ENCODE peak calls at places on chromosomes 1 and 21, in ten cellular contexts. H, M, C, G, Y, U, L, T, B and O are unnamed samples. For H3K4me1, the result is how much of the 10 kb centered on the place peaks cover.

GRCh38 chr1:147820898-147821297 is 60.5 kb upstream of the GJA5 start:
- DNase-seq in H (no peak), M (no peak), C (no peak), G (no peak), Y (no peak), U (no peak), L (no peak), T (no peak), B (no peak), O (no peak)

GRCh38 chr1:51336004-51336403 is 5.6 kb upstream of the TTC39A start:
- DNase-seq in H (no peak), M (peak), C (no peak), G (no peak), Y (no peak), U (no peak), L (no peak), T (no peak), B (no peak), O (no peak)

GRCh38 chr1:91676030-91676429 is 175.4 kb downstream of the CDC7 start:
- DNase-seq in H (no peak), M (no peak), C (no peak), G (no peak), Y (no peak), U (no peak), L (no peak), T (no peak), B (no peak), O (no peak)

GRCh38 chr1:226903819-226904710 is 33.6 kb downstream of the PSEN2 start:
- DNase-seq in H (no peak), M (no peak), C (no peak), G (no peak), Y (peak), U (no peak), L (no peak), T (no peak), B (peak), O (peak)

GRCh38 chr1:234014208-234014607 is 109.7 kb downstream of the SLC35F3 start:
- DNase-seq in H (no peak), M (no peak), C (no peak), G (no peak), Y (no peak), U (no peak), L (no peak), T (no peak), B (no peak), O (no peak)

GRCh38 chr21:43322805-43323204 is 104.1 kb downstream of the SIK1 start:
- DNase-seq in H (no peak), M (no peak), C (no peak), G (no peak), Y (no peak), U (no peak), L (no peak), T (no peak), B (no peak), O (no peak)

GRCh38 chr1:100631015-100631521 is 88.5 kb upstream of the VCAM1 start:
- DNase-seq in H (no peak), M (no peak), C (no peak), G (no peak), Y (peak), U (no peak), L (no peak), T (no peak), B (no peak), O (no peak)

GRCh38 chr1:110878993-110879392 is 6.0 kb downstream of the CD53 start:
- DNase-seq in H (no peak), M (no peak), C (no peak), G (no peak), Y (no peak), U (no peak), L (no peak), T (no peak), B (no peak), O (no peak)

GRCh38 chr1:230858918-230859819 is 9.2 kb downstream of the C1orf198 start:
- DNase-seq in H (no peak), M (no peak), C (peak), G (no peak), Y (peak), U (peak), L (no peak), T (no peak), B (no peak), O (peak)

GRCh38 chr1:202286622-202287097 is 55.1 kb downstream of the UBE2T start:
- DNase-seq in H (no peak), M (peak), C (no peak), G (no peak), Y (peak), U (no peak), L (no peak), T (peak), B (peak), O (no peak)

GRCh38 chr1:88877382-88877825 is 14.0 kb downstream of the GTF2B start:
- DNase-seq in H (no peak), M (peak), C (no peak), G (peak), Y (peak), U (peak), L (no peak), T (no peak), B (no peak), O (peak)

GRCh38 chr1:156640842-156641706 is 843 bp upstream of the BCAN start:
- DNase-seq in H (no peak), M (no peak), C (no peak), G (no peak), Y (no peak), U (no peak), L (no peak), T (no peak), B (no peak), O (no peak)

DNA sequence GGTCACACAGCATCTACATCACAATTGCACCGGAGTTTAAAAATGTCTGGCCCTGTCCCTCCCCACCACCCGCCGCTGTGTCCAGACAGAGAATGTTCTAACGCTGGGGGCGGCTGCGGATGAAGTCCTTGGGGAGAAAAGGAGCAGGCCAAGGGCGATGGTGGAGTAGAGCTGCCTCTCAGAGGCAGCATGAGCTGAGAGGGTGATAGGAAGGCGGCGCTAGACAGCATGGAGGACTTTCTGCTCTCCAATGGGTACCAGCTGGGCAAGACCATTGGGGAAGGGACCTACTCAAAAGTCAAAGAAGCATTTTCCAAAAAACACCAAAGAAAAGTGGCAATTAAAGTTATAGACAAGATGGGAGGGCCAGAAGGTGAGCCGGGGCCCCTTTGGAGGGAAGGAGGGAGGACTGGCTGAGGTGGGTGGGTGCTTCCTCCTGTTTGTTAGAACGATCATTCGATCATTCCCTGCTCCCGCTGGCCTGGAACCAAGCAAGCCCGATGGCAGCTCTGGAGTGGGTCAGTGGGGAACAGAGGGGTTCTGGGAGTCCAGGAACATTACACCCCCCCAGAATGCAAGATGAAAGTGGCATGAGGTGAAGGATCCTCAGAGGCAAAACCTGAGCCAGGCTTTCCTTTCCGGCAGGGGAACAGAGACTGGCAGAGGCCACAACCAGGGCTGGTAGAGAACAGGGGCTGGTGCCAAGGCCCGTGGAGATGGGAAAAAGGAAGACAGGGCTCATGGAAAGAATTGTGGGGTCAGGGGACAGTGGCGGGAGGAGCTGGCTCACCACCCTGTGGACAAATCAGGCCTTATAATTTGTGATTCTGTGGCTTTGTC is at the start of the genes FAM229A and TSSK3:
- DNase-seq in H (peak), M (no peak), C (no peak), G (no peak), Y (no peak), U (no peak), L (no peak), T (no peak), B (no peak), O (no peak)
- H3K27ac ChIP-seq in H (no peak), M (no peak), C (peak), G (no peak), Y (no peak), U (no peak), L (peak), T (peak), B (no peak), O (no peak)

DNA sequence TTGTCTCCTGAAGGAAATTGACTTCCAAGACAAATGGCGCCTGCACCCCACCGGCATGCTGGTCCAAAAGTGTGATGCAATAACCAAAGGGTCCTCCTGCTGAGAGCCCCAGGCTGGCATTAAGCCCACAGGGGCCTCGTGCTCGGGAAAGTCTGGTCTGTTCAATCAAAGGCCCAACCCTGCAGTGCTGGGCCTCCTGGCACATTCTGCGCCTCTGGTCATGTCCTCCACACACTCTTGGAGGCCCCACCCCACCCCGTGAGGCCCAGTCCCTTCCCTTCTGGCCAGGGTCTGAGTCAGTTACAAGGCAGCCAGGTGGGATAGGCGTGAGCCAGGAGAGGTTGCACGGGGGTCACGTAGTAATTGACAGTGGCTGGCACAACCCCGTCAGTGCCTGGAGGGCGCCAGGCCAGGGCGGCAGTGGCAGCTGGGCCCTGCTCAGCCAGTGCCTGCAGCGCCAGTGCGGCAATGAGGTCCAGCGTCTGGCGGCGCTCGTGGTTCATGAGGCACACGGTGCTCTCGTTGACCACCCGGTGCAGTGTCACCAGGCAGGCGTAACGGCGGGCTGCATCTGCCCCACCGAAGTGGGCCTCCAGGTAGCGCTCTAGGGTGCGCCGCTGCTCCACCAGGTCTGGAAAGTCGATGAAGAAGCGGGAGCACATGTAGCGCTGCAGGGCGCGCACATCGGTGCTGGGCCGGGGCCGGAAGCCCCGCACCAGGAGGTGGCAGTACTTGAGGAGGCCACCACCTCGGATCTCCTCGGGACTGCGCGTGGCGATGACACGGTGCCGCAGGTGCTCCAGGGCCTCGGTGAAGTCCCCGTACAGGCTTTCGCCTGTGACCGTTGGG is 6.8 kb downstream of the TENT5B start:
- DNase-seq in H (peak), M (no peak), C (no peak), G (no peak), Y (no peak), U (no peak), L (peak), T (no peak), B (no peak), O (no peak)
- H3K4me1 ChIP-seq in H (under half), M (under half), C (under half), G (under half), Y (under half), U (under half), L (half or more), T (under half), B (under half), O (under half)

DNA sequence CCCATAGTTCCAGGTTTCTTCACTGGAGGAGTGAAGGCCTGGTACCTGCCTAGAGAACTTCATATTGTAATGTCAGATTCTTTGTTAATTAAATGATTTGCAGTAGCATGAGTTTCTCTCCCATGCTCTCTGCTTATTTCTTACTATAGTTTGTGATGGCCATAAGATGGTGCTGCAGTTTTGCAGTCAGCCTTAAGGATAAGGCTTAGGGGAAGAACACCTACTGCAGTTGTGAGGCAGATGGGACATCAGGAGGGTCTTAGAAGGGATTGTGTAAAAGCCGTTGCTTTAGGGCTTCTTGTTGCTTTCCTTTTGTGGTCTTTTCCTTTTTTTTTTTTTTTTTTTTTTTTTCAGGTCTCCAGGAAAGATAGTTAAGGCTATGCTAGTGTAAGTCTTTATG is 61.8 kb downstream of the MACF1 start:
- DNase-seq in H (no peak), M (peak), C (no peak), G (no peak), Y (no peak), U (peak), L (no peak), T (no peak), B (no peak), O (no peak)
- H3K27ac ChIP-seq in H (no peak), M (no peak), C (no peak), G (no peak), Y (no peak), U (no peak), L (no peak), T (no peak), B (no peak), O (no peak)

DNA sequence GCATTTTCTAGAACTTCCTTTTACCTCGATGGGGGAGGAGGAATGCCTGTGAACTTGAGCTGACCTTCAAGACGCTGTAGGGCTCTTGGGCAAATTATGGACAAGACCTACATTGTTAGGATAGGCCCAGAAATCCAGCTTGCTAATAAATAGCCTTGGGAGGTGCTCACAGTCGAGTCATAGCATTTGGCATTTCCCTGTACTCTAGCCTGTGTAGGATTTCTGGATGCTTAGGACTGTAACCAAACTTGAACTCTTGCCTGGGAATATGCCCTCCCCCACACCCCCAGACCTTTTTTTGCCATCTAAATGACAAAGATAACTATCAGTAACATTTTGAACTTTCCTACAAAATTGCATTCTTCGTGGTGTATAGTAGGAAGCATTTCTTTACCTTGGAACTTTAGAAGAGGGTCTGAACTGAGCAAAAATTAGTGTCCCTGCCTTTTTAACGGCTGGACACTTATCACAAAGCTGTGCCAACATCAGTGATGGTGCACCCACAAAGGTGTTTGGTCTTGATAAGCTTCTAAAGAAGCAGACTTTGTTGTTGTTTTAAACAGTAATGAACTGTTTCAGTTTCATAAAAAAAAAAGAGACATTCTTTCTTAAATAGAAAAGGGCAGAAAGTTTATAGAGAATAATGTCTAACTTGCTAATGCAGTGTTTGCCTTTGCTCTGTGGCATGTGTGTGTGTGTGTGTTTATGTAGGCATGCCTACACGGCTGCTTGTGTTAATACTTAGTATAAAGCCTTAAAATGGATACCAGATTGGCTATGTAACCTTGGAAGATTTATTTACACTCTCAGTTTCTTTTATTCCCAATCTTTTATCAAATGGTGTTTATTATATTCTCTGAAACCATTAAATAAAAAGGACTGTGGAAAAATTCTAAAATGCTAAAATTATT is 88.2 kb downstream of the NFIA start:
- DNase-seq in H (no peak), M (no peak), C (peak), G (no peak), Y (no peak), U (no peak), L (no peak), T (no peak), B (no peak), O (no peak)
- H3K4me1 ChIP-seq in H (under half), M (under half), C (under half), G (under half), Y (under half), U (under half), L (under half), T (half or more), B (half or more), O (under half)